ENCODE peak calls at places on chromosomes 12 and 14, in six cellular contexts. One of them, this sample, is unnamed.

GRCh38 chr12:110906088-110906487 is 14.3 kb downstream of the MYL2 start:
- DNase-seq in stimulated activated CD4-positive, alpha-beta T cell treated with anti-CD3 and anti-CD28 coated beads, TNF-alpha, amount 100 ng/mL, for 1 hour: no peak
- DNase-seq in anterior cingulate cortex: no peak
- DNase-seq in lung microvascular endothelial cell: no peak
- DNase-seq in NCI-H1092 treated with DMSO at 0.1 percent for 48 hours: no peak
- DNase-seq in amniotic stem cell: no peak
- DNase-seq in this sample: no peak

GRCh38 chr12:93944196-93944595 is 204.2 kb upstream of the PLXNC1 start:
- DNase-seq in NCI-H1092 treated with DMSO at 0.1 percent for 48 hours: no peak
- DNase-seq in anterior cingulate cortex: no peak
- DNase-seq in amniotic stem cell: no peak
- DNase-seq in lung microvascular endothelial cell: no peak
- DNase-seq in stimulated activated CD4-positive, alpha-beta T cell treated with anti-CD3 and anti-CD28 coated beads, TNF-alpha, amount 100 ng/mL, for 1 hour: no peak
- DNase-seq in this sample: no peak

GRCh38 chr12:67919406-67919805 is 69.8 kb upstream of the IFNG-AS1 start:
- DNase-seq in amniotic stem cell: no peak
- DNase-seq in stimulated activated CD4-positive, alpha-beta T cell treated with anti-CD3 and anti-CD28 coated beads, TNF-alpha, amount 100 ng/mL, for 1 hour: no peak
- DNase-seq in anterior cingulate cortex: no peak
- DNase-seq in NCI-H1092 treated with DMSO at 0.1 percent for 48 hours: no peak
- DNase-seq in lung microvascular endothelial cell: no peak
- DNase-seq in this sample: no peak

GRCh38 chr12:14443531-14443930 is 78.0 kb downstream of the ATF7IP start:
- DNase-seq in anterior cingulate cortex: no peak
- DNase-seq in lung microvascular endothelial cell: peak; percentile 75
- DNase-seq in NCI-H1092 treated with DMSO at 0.1 percent for 48 hours: no peak
- DNase-seq in stimulated activated CD4-positive, alpha-beta T cell treated with anti-CD3 and anti-CD28 coated beads, TNF-alpha, amount 100 ng/mL, for 1 hour: no peak
- DNase-seq in amniotic stem cell: no peak
- DNase-seq in this sample: peak; percentile 4

GRCh38 chr14:68506645-68507405 is 286.0 kb downstream of the ZFP36L1 start:
- DNase-seq in amniotic stem cell: no peak
- DNase-seq in stimulated activated CD4-positive, alpha-beta T cell treated with anti-CD3 and anti-CD28 coated beads, TNF-alpha, amount 100 ng/mL, for 1 hour: no peak
- DNase-seq in anterior cingulate cortex: no peak
- DNase-seq in lung microvascular endothelial cell: no peak
- DNase-seq in NCI-H1092 treated with DMSO at 0.1 percent for 48 hours: no peak
- DNase-seq in this sample: no peak

GRCh38 chr12:26425587-26426260 is 230.4 kb downstream of the SSPN start:
- DNase-seq in anterior cingulate cortex: no peak
- DNase-seq in amniotic stem cell: no peak
- DNase-seq in stimulated activated CD4-positive, alpha-beta T cell treated with anti-CD3 and anti-CD28 coated beads, TNF-alpha, amount 100 ng/mL, for 1 hour: no peak
- DNase-seq in NCI-H1092 treated with DMSO at 0.1 percent for 48 hours: no peak
- DNase-seq in lung microvascular endothelial cell: peak; percentile 57
- DNase-seq in this sample: peak; percentile 24

GRCh38 chr12:132263451-132264065 is 65.8 kb downstream of the GALNT9 start:
- DNase-seq in stimulated activated CD4-positive, alpha-beta T cell treated with anti-CD3 and anti-CD28 coated beads, TNF-alpha, amount 100 ng/mL, for 1 hour: no peak
- DNase-seq in anterior cingulate cortex: no peak
- DNase-seq in NCI-H1092 treated with DMSO at 0.1 percent for 48 hours: no peak
- DNase-seq in lung microvascular endothelial cell: no peak
- DNase-seq in amniotic stem cell: no peak
- DNase-seq in this sample: no peak

GRCh38 chr14:102452302-102452701 is 57.3 kb downstream of the ANKRD9 start:
- DNase-seq in amniotic stem cell: no peak
- DNase-seq in lung microvascular endothelial cell: no peak
- DNase-seq in anterior cingulate cortex: no peak
- DNase-seq in stimulated activated CD4-positive, alpha-beta T cell treated with anti-CD3 and anti-CD28 coated beads, TNF-alpha, amount 100 ng/mL, for 1 hour: no peak
- DNase-seq in NCI-H1092 treated with DMSO at 0.1 percent for 48 hours: no peak
- DNase-seq in this sample: no peak

GRCh38 chr14:59240356-59240755 is 51.9 kb downstream of the DAAM1 start:
- DNase-seq in NCI-H1092 treated with DMSO at 0.1 percent for 48 hours: no peak
- DNase-seq in lung microvascular endothelial cell: no peak
- DNase-seq in amniotic stem cell: no peak
- DNase-seq in anterior cingulate cortex: no peak
- DNase-seq in stimulated activated CD4-positive, alpha-beta T cell treated with anti-CD3 and anti-CD28 coated beads, TNF-alpha, amount 100 ng/mL, for 1 hour: no peak
- DNase-seq in this sample: no peak

GRCh38 chr12:108622425-108622824 is 11.3 kb downstream of the SELPLG start:
- DNase-seq in NCI-H1092 treated with DMSO at 0.1 percent for 48 hours: no peak
- DNase-seq in lung microvascular endothelial cell: peak; percentile 96
- DNase-seq in anterior cingulate cortex: no peak
- DNase-seq in stimulated activated CD4-positive, alpha-beta T cell treated with anti-CD3 and anti-CD28 coated beads, TNF-alpha, amount 100 ng/mL, for 1 hour: no peak
- DNase-seq in amniotic stem cell: no peak
- DNase-seq in this sample: peak; percentile 73

GRCh38 chr12:48768147-48768546 is 20.7 kb downstream of the ADCY6 start:
- DNase-seq in amniotic stem cell: no peak
- DNase-seq in anterior cingulate cortex: no peak
- DNase-seq in stimulated activated CD4-positive, alpha-beta T cell treated with anti-CD3 and anti-CD28 coated beads, TNF-alpha, amount 100 ng/mL, for 1 hour: no peak
- DNase-seq in lung microvascular endothelial cell: no peak
- DNase-seq in NCI-H1092 treated with DMSO at 0.1 percent for 48 hours: no peak
- DNase-seq in this sample: no peak

GRCh38 chr12:93526786-93527428 is 45.6 kb upstream of the SOCS2 start:
- DNase-seq in amniotic stem cell: peak; percentile 77
- DNase-seq in NCI-H1092 treated with DMSO at 0.1 percent for 48 hours: no peak
- DNase-seq in anterior cingulate cortex: no peak
- DNase-seq in stimulated activated CD4-positive, alpha-beta T cell treated with anti-CD3 and anti-CD28 coated beads, TNF-alpha, amount 100 ng/mL, for 1 hour: no peak
- DNase-seq in lung microvascular endothelial cell: peak; percentile 91
- DNase-seq in this sample: peak; percentile 36

GRCh38 chr12:45725631-45726593 is 3.6 kb upstream of the ARID2 start:
- DNase-seq in amniotic stem cell: no peak
- DNase-seq in NCI-H1092 treated with DMSO at 0.1 percent for 48 hours: peak; percentile 87
- DNase-seq in stimulated activated CD4-positive, alpha-beta T cell treated with anti-CD3 and anti-CD28 coated beads, TNF-alpha, amount 100 ng/mL, for 1 hour: no peak
- DNase-seq in lung microvascular endothelial cell: peak; percentile 68
- DNase-seq in anterior cingulate cortex: peak; percentile 23
- DNase-seq in this sample: no peak

GRCh38 chr12:132554857-132555630 is 55.3 kb downstream of the LRCOL1 start:
- DNase-seq in stimulated activated CD4-positive, alpha-beta T cell treated with anti-CD3 and anti-CD28 coated beads, TNF-alpha, amount 100 ng/mL, for 1 hour: no peak
- DNase-seq in lung microvascular endothelial cell: no peak
- DNase-seq in amniotic stem cell: no peak
- DNase-seq in anterior cingulate cortex: no peak
- DNase-seq in NCI-H1092 treated with DMSO at 0.1 percent for 48 hours: no peak
- DNase-seq in this sample: no peak

GRCh38 chr12:122873540-122873939 is 22.4 kb downstream of the VPS37B start:
- DNase-seq in lung microvascular endothelial cell: no peak
- DNase-seq in stimulated activated CD4-positive, alpha-beta T cell treated with anti-CD3 and anti-CD28 coated beads, TNF-alpha, amount 100 ng/mL, for 1 hour: no peak
- DNase-seq in NCI-H1092 treated with DMSO at 0.1 percent for 48 hours: no peak
- DNase-seq in anterior cingulate cortex: no peak
- DNase-seq in amniotic stem cell: no peak
- DNase-seq in this sample: no peak

GRCh38 chr14:99966912-99967311 is 98.3 kb upstream of the EVL start:
- DNase-seq in anterior cingulate cortex: no peak
- DNase-seq in stimulated activated CD4-positive, alpha-beta T cell treated with anti-CD3 and anti-CD28 coated beads, TNF-alpha, amount 100 ng/mL, for 1 hour: no peak
- DNase-seq in lung microvascular endothelial cell: no peak
- DNase-seq in NCI-H1092 treated with DMSO at 0.1 percent for 48 hours: no peak
- DNase-seq in amniotic stem cell: no peak
- DNase-seq in this sample: no peak

This sample was measured in pulmonary artery endothelial cell.